ENCODE peak calls at places on chromosomes 11 and 22, in nine cellular contexts. V is bronchial epithelial cell, J is psoas muscle, H is NCI-H146, E is left kidney, C is KBM-7, F is transverse colon, U is T1000, L is PC-3. T is an unnamed sample.

GRCh38 chr22:47042116-47042825 is 279.8 kb downstream of the TBC1D22A start:
- DNase-seq in F (no peak), V (no peak), C (no peak), U (no peak), E (no peak), H (no peak), J (no peak), L (no peak), T (no peak)

GRCh38 chr11:92383430-92383829 is 158.8 kb downstream of the FAT3 start:
- DNase-seq in C (no peak), U (peak), F (no peak), L (peak), V (peak), E (no peak), J (no peak), H (no peak), T (peak)

GRCh38 chr11:116787786-116788486 is at the start of gene ZPR1:
- DNase-seq in H (peak), F (peak), J (peak), V (peak), C (peak), L (peak), E (peak), U (peak), T (peak)

GRCh38 chr22:49671331-49672012 is 156.2 kb downstream of the BRD1 start:
- DNase-seq in E (no peak), C (no peak), U (no peak), H (no peak), F (no peak), J (no peak), V (no peak), L (no peak), T (no peak)

GRCh38 chr11:113994077-113994954 is 19.4 kb downstream of the HTR3A start:
- DNase-seq in V (no peak), F (no peak), U (no peak), L (peak), H (peak), E (peak), C (peak), J (no peak), T (peak)

GRCh38 chr11:64786308-64786707 is 8.0 kb upstream of the SF1 start:
- DNase-seq in L (no peak), E (no peak), C (no peak), U (no peak), V (no peak), H (no peak), J (no peak), F (no peak), T (no peak)

GRCh38 chr11:16840951-16841350 is 102.5 kb downstream of the C11orf58 start:
- DNase-seq in F (no peak), U (no peak), J (no peak), L (no peak), V (no peak), H (no peak), E (peak), C (no peak), T (no peak)

GRCh38 chr22:41043727-41044126 is 48.7 kb upstream of the EP300 start:
- DNase-seq in C (peak), F (no peak), J (no peak), H (no peak), U (no peak), L (no peak), V (no peak), E (no peak), T (no peak)

GRCh38 chr11:106608677-106609076 is 409.6 kb downstream of the GUCY1A2 start:
- DNase-seq in L (peak), C (no peak), H (no peak), U (no peak), F (no peak), V (peak), J (no peak), E (no peak), T (peak)

GRCh38 chr11:35873721-35874120 is 70.1 kb upstream of the LDLRAD3 start:
- DNase-seq in L (peak), E (no peak), H (no peak), F (no peak), J (no peak), V (peak), U (no peak), C (no peak), T (peak)

GRCh38 chr11:24286238-24286637 is 210.6 kb upstream of the LUZP2 start:
- DNase-seq in V (no peak), E (no peak), U (no peak), C (no peak), H (no peak), L (no peak), J (no peak), F (no peak), T (no peak)

GRCh38 chr22:44728761-44729261 is 23.6 kb upstream of the ARHGAP8 start:
- DNase-seq in J (peak), E (peak), H (no peak), L (no peak), F (no peak), V (no peak), C (no peak), U (no peak), T (no peak)

GRCh38 chr11:92473736-92474135 is 249.1 kb downstream of the FAT3 start:
- DNase-seq in E (no peak), V (peak), H (no peak), J (no peak), F (no peak), U (no peak), C (no peak), L (peak), T (peak)

GRCh38 chr22:45688606-45689080 is 17.0 kb downstream of the ATXN10 start:
- DNase-seq in F (no peak), E (no peak), C (peak), L (peak), J (no peak), V (peak), U (peak), H (no peak), T (peak)

GRCh38 chr22:32206774-32207758 is 2.2 kb upstream of the RFPL2 start:
- DNase-seq in C (peak), V (peak), E (peak), F (peak), U (no peak), J (no peak), L (peak), H (peak), T (peak)

GRCh38 chr11:18457435-18457834 is 1.8 kb downstream of the LDHAL6A start:
- DNase-seq in J (no peak), U (no peak), H (peak), C (no peak), V (peak), F (no peak), L (peak), E (no peak), T (peak)

GRCh38 chr11:772429-773390 is 4.6 kb downstream of the GATD1 start:
- DNase-seq in H (no peak), J (peak), U (no peak), F (no peak), E (no peak), V (no peak), L (no peak), C (no peak), T (no peak)

GRCh38 chr11:68806931-68807844 is 34.5 kb downstream of the CPT1A start:
- DNase-seq in H (no peak), U (no peak), V (peak), E (no peak), J (no peak), L (peak), F (no peak), C (no peak), T (peak)

GRCh38 chr11:118627566-118627965 is 20.2 kb downstream of the PHLDB1 start:
- DNase-seq in H (no peak), J (no peak), C (no peak), F (no peak), L (no peak), V (no peak), E (no peak), U (no peak), T (no peak)

GRCh38 chr11:103844327-103845215 is 191.9 kb upstream of the DDI1 start:
- DNase-seq in V (no peak), H (no peak), E (no peak), C (no peak), L (no peak), U (no peak), F (peak), J (no peak), T (no peak)

GRCh38 chr11:123145220-123145619 is 49.8 kb downstream of the CLMP start:
- DNase-seq in L (peak), H (no peak), U (peak), J (peak), E (peak), C (no peak), V (peak), F (no peak), T (peak)

GRCh38 chr11:58957922-58958321 is 18.6 kb downstream of the GLYATL1 start:
- DNase-seq in L (no peak), U (no peak), J (no peak), F (no peak), E (no peak), C (no peak), V (no peak), H (no peak), T (no peak)

GRCh38 chr22:26065847-26066246 is 103.4 kb upstream of the SEZ6L start:
- DNase-seq in C (no peak), H (no peak), L (no peak), U (no peak), E (no peak), V (peak), J (no peak), F (no peak), T (peak)

GRCh38 chr11:97454988-97455387 is 1065.2 kb downstream of the JRKL start:
- DNase-seq in H (peak), F (no peak), V (peak), E (peak), J (no peak), C (no peak), L (peak), U (no peak), T (peak)

GRCh38 chr11:13983081-13983751 is 20.7 kb downstream of the SPON1 start:
- DNase-seq in H (no peak), L (no peak), V (peak), J (peak), F (peak), C (no peak), U (no peak), E (peak), T (no peak)

GRCh38 chr22:25953276-25953675 is 211.3 kb downstream of the MYO18B start:
- DNase-seq in F (no peak), J (no peak), V (no peak), U (no peak), E (no peak), C (no peak), L (no peak), H (no peak), T (no peak)